ENCODE peak calls at places on chromosomes 4 and X, in seven cellular contexts. S, N, E, W, O, R and Q are unnamed samples.

GRCh38 chr4:8830056-8830455 is 41.6 kb downstream of the HMX1 start:
- DNase-seq in W (no peak), S (no peak), R (no peak), O (peak), N (no peak), E (no peak), Q (no peak)

GRCh38 chrX:53678667-53679066 is 7.9 kb downstream of the HUWE1 start:
- DNase-seq in O (no peak), E (no peak), S (no peak), W (no peak), R (no peak), N (no peak), Q (no peak)

GRCh38 chr4:53055274-53055673 is 193.2 kb downstream of the RASL11B start:
- DNase-seq in S (no peak), N (no peak), W (no peak), E (peak), R (no peak), O (no peak), Q (peak)

GRCh38 chrX:101550362-101550761 is at the start of gene ARMCX1:
- DNase-seq in N (peak), O (no peak), S (no peak), R (no peak), W (no peak), E (peak), Q (no peak)

GRCh38 chr4:14920759-14921313 is 81.4 kb upstream of the CPEB2 start:
- DNase-seq in O (no peak), E (no peak), R (no peak), W (no peak), S (no peak), N (no peak), Q (no peak)

GRCh38 chrX:17635231-17635630 is 102.1 kb upstream of the SCML1 start:
- DNase-seq in O (peak), E (peak), S (no peak), W (no peak), R (peak), N (no peak), Q (no peak)

GRCh38 chr4:3868146-3868840 is 102.1 kb downstream of the ADRA2C start:
- DNase-seq in O (peak), R (no peak), W (no peak), S (no peak), E (no peak), N (peak), Q (no peak)

GRCh38 chr4:3791910-3792542 is 25.8 kb downstream of the ADRA2C start:
- DNase-seq in N (peak), E (peak), W (no peak), S (no peak), R (peak), O (no peak), Q (no peak)

GRCh38 chr4:16111533-16111932 is 27.7 kb upstream of the PROM1 start:
- DNase-seq in R (no peak), N (no peak), S (no peak), O (no peak), E (no peak), W (no peak), Q (no peak)

GRCh38 chrX:25524150-25524549 is 508.4 kb upstream of the ARX start:
- DNase-seq in O (no peak), S (no peak), W (no peak), N (no peak), E (peak), R (peak), Q (no peak)

GRCh38 chr4:37693030-37693429 is 6.9 kb upstream of the RELL1 start:
- DNase-seq in S (no peak), W (no peak), R (no peak), N (no peak), E (no peak), O (no peak), Q (no peak)

GRCh38 chrX:21926527-21927278 is 13.8 kb upstream of the SMS start:
- DNase-seq in R (peak), W (no peak), S (no peak), E (peak), N (no peak), O (no peak), Q (no peak)

GRCh38 chrX:24242649-24243556 is 71.0 kb downstream of the SUPT20HL2 start:
- DNase-seq in W (no peak), S (no peak), E (no peak), N (peak), O (no peak), R (no peak), Q (no peak)

GRCh38 chr4:9996319-9997110 is 24.8 kb downstream of the SLC2A9 start:
- DNase-seq in W (no peak), S (no peak), O (no peak), N (no peak), E (peak), R (no peak), Q (no peak)

GRCh38 chr4:176277162-176277904 is 8.3 kb upstream of the ASB5 start:
- DNase-seq in O (peak), E (peak), R (peak), N (peak), W (no peak), S (no peak), Q (no peak)

GRCh38 chrX:40853004-40853815 is 117.9 kb upstream of the MED14 start:
- DNase-seq in R (no peak), O (no peak), S (no peak), N (no peak), W (no peak), E (no peak), Q (no peak)

GRCh38 chrX:103831803-103832544 is at the start of gene RAB9B:
- DNase-seq in O (peak), S (no peak), E (peak), R (no peak), N (peak), W (no peak), Q (no peak)

GRCh38 chr4:158036998-158037397 is 135.8 kb downstream of the GASK1B start:
- DNase-seq in N (no peak), R (no peak), S (no peak), O (no peak), E (peak), W (no peak), Q (no peak)

GRCh38 chr4:39970559-39971270 is 7.0 kb downstream of the PDS5A start:
- DNase-seq in R (no peak), O (no peak), N (no peak), E (peak), W (no peak), S (no peak), Q (peak)

GRCh38 chrX:8042304-8042703 is 115.1 kb upstream of the PNPLA4 start:
- DNase-seq in R (no peak), O (peak), W (no peak), E (peak), S (no peak), N (no peak), Q (no peak)

GRCh38 chr4:168942985-168943384 is 67.1 kb downstream of the CBR4 start:
- DNase-seq in E (peak), W (no peak), R (peak), O (no peak), N (no peak), S (no peak), Q (no peak)

GRCh38 chr4:181908168-181908567 is 335.0 kb upstream of the TENM3 start:
- DNase-seq in W (no peak), R (no peak), E (no peak), N (no peak), O (no peak), S (no peak), Q (no peak)

GRCh38 chr4:2354760-2355159 is 63.7 kb downstream of the ZFYVE28 start:
- DNase-seq in S (no peak), N (no peak), W (no peak), E (no peak), R (no peak), O (peak), Q (no peak)

GRCh38 chr4:29549308-29549707 is 1170.9 kb upstream of the PCDH7 start:
- DNase-seq in E (no peak), R (no peak), S (no peak), N (no peak), W (no peak), O (no peak), Q (no peak)

GRCh38 chr4:56040842-56041241 is 92.1 kb downstream of the CEP135 start:
- DNase-seq in E (no peak), S (no peak), O (no peak), N (no peak), W (no peak), R (no peak), Q (no peak)

GRCh38 chr4:62601737-62602136 is 1401.6 kb downstream of the ADGRL3 start:
- DNase-seq in E (no peak), O (no peak), S (no peak), R (no peak), N (no peak), W (no peak), Q (no peak)

GRCh38 chr4:148214529-148215166 is 227.6 kb downstream of the NR3C2 start:
- DNase-seq in R (no peak), N (peak), S (no peak), O (no peak), W (no peak), E (peak), Q (no peak)

GRCh38 chr4:144402176-144402575 is 243.8 kb upstream of the HHIP start:
- DNase-seq in W (no peak), O (no peak), E (no peak), N (no peak), S (no peak), R (no peak), Q (no peak)

GRCh38 chr4:48635310-48635709 is 144.8 kb downstream of the FRYL start:
- DNase-seq in O (peak), R (peak), S (no peak), E (peak), W (no peak), N (no peak), Q (no peak)

GRCh38 chr4:10086506-10087120 is 30.0 kb downstream of the WDR1 start:
- DNase-seq in N (peak), R (no peak), E (no peak), O (no peak), W (no peak), S (no peak), Q (no peak)

GRCh38 chr4:186693159-186693815 is 30.4 kb downstream of the FAT1 start:
- DNase-seq in R (peak), W (no peak), S (no peak), E (peak), O (no peak), N (peak), Q (no peak)

GRCh38 chr4:173793937-173794510 is 264.0 kb upstream of the HAND2 start:
- DNase-seq in E (no peak), R (no peak), S (no peak), O (no peak), N (no peak), W (no peak), Q (no peak)

GRCh38 chr4:40749717-40750460 is at the start of gene NSUN7:
- DNase-seq in R (no peak), W (peak), N (peak), O (peak), E (peak), S (no peak), Q (no peak)

GRCh38 chr4:80199947-80200346 is 2.6 kb downstream of the PRDM8 start:
- DNase-seq in W (no peak), O (no peak), N (no peak), E (no peak), S (no peak), R (no peak), Q (no peak)

GRCh38 chr4:40334591-40335507 is at the start of gene CHRNA9:
- DNase-seq in O (peak), S (no peak), R (no peak), E (no peak), W (no peak), N (no peak), Q (no peak)

GRCh38 chrX:34655496-34656258 is 1.4 kb downstream of the TMEM47 start:
- DNase-seq in W (no peak), S (no peak), O (no peak), E (peak), N (no peak), R (no peak), Q (no peak)